ENCODE peak calls at places on chromosomes 4 and X, in nine cellular contexts. M, N, K, I, T, C, B, U and V are unnamed samples.

GRCh38 chr4:10006604-10007435 is 14.5 kb downstream of the SLC2A9 start:
- DNase-seq in T (peak), N (peak), U (peak), K (peak), I (no peak), M (no peak), B (peak), C (peak), V (no peak)

GRCh38 chr4:83011779-83012630 is 1.4 kb upstream of the LIN54 start:
- DNase-seq in I (peak), B (no peak), M (no peak), T (no peak), K (no peak), C (peak), U (peak), N (peak), V (no peak)

GRCh38 chr4:155442267-155443105 is 65.7 kb upstream of the MAP9 start:
- DNase-seq in N (peak), M (peak), K (peak), C (peak), I (peak), U (peak), B (peak), T (peak), V (peak)

GRCh38 chr4:7358100-7358735 is 76.5 kb downstream of the PSAPL1 start:
- DNase-seq in T (peak), K (peak), C (peak), M (no peak), N (no peak), U (no peak), I (no peak), B (peak), V (peak)

GRCh38 chr4:13733817-13734216 is 106.3 kb upstream of the BOD1L1 start:
- DNase-seq in U (no peak), I (no peak), C (peak), K (no peak), B (peak), N (no peak), T (no peak), M (no peak), V (peak)

GRCh38 chr4:118280501-118281218 is 72.1 kb downstream of the PRSS12 start:
- DNase-seq in B (peak), U (peak), K (peak), T (peak), I (peak), M (peak), N (peak), C (peak), V (no peak)

GRCh38 chrX:2514131-2514530 is 13.4 kb upstream of the DHRSX start:
- DNase-seq in N (no peak), T (no peak), U (no peak), K (no peak), B (no peak), C (no peak), I (no peak), M (no peak), V (no peak)

GRCh38 chrX:1378306-1378758 is 13.6 kb downstream of the SLC25A6 start:
- DNase-seq in B (no peak), N (no peak), I (peak), C (no peak), M (no peak), T (no peak), U (no peak), K (no peak), V (no peak)

GRCh38 chr4:155705664-155706063 is 39.0 kb downstream of the GUCY1A1 start:
- DNase-seq in N (no peak), U (no peak), K (peak), I (no peak), T (peak), M (no peak), C (peak), B (peak), V (peak)

GRCh38 chr4:165905405-165906027 is 32.5 kb downstream of the TLL1 start:
- DNase-seq in B (no peak), T (peak), I (no peak), K (peak), C (peak), M (no peak), N (no peak), U (no peak), V (no peak)

GRCh38 chrX:124223524-124223923 is 108.9 kb upstream of the TEX13D start:
- DNase-seq in U (no peak), M (no peak), B (no peak), I (peak), N (no peak), C (peak), T (no peak), K (no peak), V (no peak)

GRCh38 chr4:30537462-30537861 is 182.7 kb upstream of the PCDH7 start:
- DNase-seq in N (no peak), I (no peak), C (peak), T (peak), K (peak), M (no peak), U (no peak), B (peak), V (peak)

GRCh38 chr4:148787831-148788477 is 345.7 kb upstream of the NR3C2 start:
- DNase-seq in K (peak), B (peak), I (no peak), T (peak), U (no peak), C (peak), N (no peak), M (no peak), V (peak)

GRCh38 chr4:113809313-113809712 is 47.8 kb upstream of the CAMK2D start:
- DNase-seq in I (peak), C (no peak), B (no peak), K (no peak), U (no peak), M (no peak), N (no peak), T (no peak), V (no peak)

GRCh38 chrX:45011131-45011530 is 138.1 kb downstream of the KDM6A start:
- DNase-seq in K (peak), B (peak), I (no peak), T (no peak), C (no peak), M (no peak), U (no peak), N (no peak), V (no peak)

GRCh38 chr4:7854697-7855370 is 84.8 kb downstream of the AFAP1 start:
- DNase-seq in U (peak), T (no peak), M (no peak), C (no peak), N (no peak), I (no peak), K (peak), B (no peak), V (no peak)

GRCh38 chr4:176377705-176378302 is 58.0 kb downstream of the SPCS3 start:
- DNase-seq in I (peak), K (peak), M (no peak), U (no peak), N (no peak), B (peak), T (peak), C (peak), V (no peak)

GRCh38 chr4:87007345-87008181 is 72.8 kb downstream of the AFF1 start:
- DNase-seq in B (no peak), K (peak), U (peak), T (peak), M (no peak), I (peak), C (peak), N (peak), V (peak)

GRCh38 chr4:53854991-53855885 is 209.2 kb downstream of the CHIC2 start:
- DNase-seq in I (no peak), B (peak), M (peak), N (no peak), T (no peak), U (no peak), K (peak), C (no peak), V (no peak)

GRCh38 chr4:10102981-10103330 is 13.6 kb downstream of the WDR1 start:
- DNase-seq in I (no peak), B (no peak), K (no peak), C (no peak), M (no peak), T (no peak), N (no peak), U (no peak), V (no peak)

GRCh38 chr4:78131403-78131802 is 74.3 kb downstream of the FRAS1 start:
- DNase-seq in C (no peak), M (no peak), K (peak), I (no peak), U (no peak), N (no peak), T (no peak), B (peak), V (no peak)

GRCh38 chrX:13082286-13083065 is 38.1 kb upstream of the FAM9C start:
- DNase-seq in N (no peak), B (peak), I (no peak), U (no peak), M (no peak), K (no peak), T (no peak), C (no peak), V (no peak)

GRCh38 chr4:48704091-48704802 is 75.8 kb downstream of the FRYL start:
- DNase-seq in K (no peak), I (no peak), C (no peak), N (no peak), U (no peak), B (no peak), M (no peak), T (no peak), V (no peak)

GRCh38 chr4:133316874-133317273 is 167.8 kb downstream of the PCDH10 start:
- DNase-seq in K (peak), C (no peak), T (no peak), B (peak), I (no peak), U (no peak), N (no peak), M (no peak), V (no peak)

GRCh38 chr4:38615847-38616246 is 48.2 kb upstream of the KLF3 start:
- DNase-seq in M (no peak), I (no peak), K (no peak), U (no peak), T (peak), N (no peak), B (no peak), C (no peak), V (no peak)

GRCh38 chr4:185592438-185592837 is 57.1 kb upstream of the PDLIM3 start:
- DNase-seq in C (no peak), B (no peak), T (no peak), I (no peak), K (no peak), N (no peak), U (no peak), M (no peak), V (no peak)

GRCh38 chr4:129570326-129570725 is 474.4 kb downstream of the C4orf33 start:
- DNase-seq in K (no peak), I (no peak), U (no peak), N (no peak), T (no peak), M (no peak), C (no peak), B (no peak), V (no peak)

GRCh38 chr4:9867746-9868425 is 86.5 kb downstream of the DRD5 start:
- DNase-seq in T (no peak), C (no peak), I (no peak), B (no peak), N (no peak), K (no peak), M (no peak), U (no peak), V (no peak)